ENCODE peak calls at places on chromosomes 6 and 20, in four cellular contexts. M is A549, S is K562, J is HepG2. N is an unnamed sample.

GRCh38 chr6:152118678-152119077 is 311.2 kb downstream of the ESR1 start:
- DNase-seq in M (peak; percentile 6), S (no peak), J (no peak), N (no peak)

GRCh38 chr20:25223179-25223661 is 24.7 kb upstream of the PYGB start:
- DNase-seq in M (peak; percentile 92), S (peak; percentile 42), J (peak; percentile 91), N (no peak)

GRCh38 chr20:36951977-36952738 is 650 bp upstream of the SAMHD1 start:
- DNase-seq in M (no peak), S (no peak), J (no peak), N (no peak)

GRCh38 chr20:23305098-23305497 is 45.5 kb upstream of the NXT1 start:
- DNase-seq in M (no peak), S (no peak), J (no peak), N (no peak)

GRCh38 chr6:98827295-98828159 is 6.8 kb upstream of the POU3F2 start:
- DNase-seq in M (no peak), S (no peak), J (no peak), N (peak; percentile 62)

GRCh38 chr6:145453376-145453775 is 281.9 kb downstream of the EPM2A start:
- DNase-seq in M (no peak), S (no peak), J (no peak), N (no peak)

GRCh38 chr20:4597215-4597614 is 124.5 kb upstream of the PRND start:
- DNase-seq in M (no peak), S (no peak), J (no peak), N (no peak)

GRCh38 chr6:13076575-13076974 is 251.8 kb downstream of the TBC1D7 start:
- DNase-seq in M (no peak), S (no peak), J (no peak), N (no peak)

GRCh38 chr6:140774080-140774505 is 1358.6 kb upstream of the GJE1 start:
- DNase-seq in M (no peak), S (no peak), J (no peak), N (no peak)

GRCh38 chr20:7585126-7585679 is 355.1 kb downstream of the HAO1 start:
- DNase-seq in M (no peak), S (no peak), J (peak; percentile 77), N (no peak)

GRCh38 chr6:86087954-86088353 is 445.3 kb upstream of the SYNCRIP start:
- DNase-seq in M (no peak), S (no peak), J (no peak), N (no peak)

GRCh38 chr6:20367716-20368485 is 33.8 kb upstream of the E2F3 start:
- DNase-seq in M (no peak), S (no peak), J (no peak), N (no peak)

GRCh38 chr20:41655966-41656685 is 37.9 kb upstream of the CHD6 start:
- DNase-seq in M (no peak), S (no peak), J (no peak), N (no peak)

GRCh38 chr6:64507661-64508060 is 872.1 kb downstream of the PHF3 start:
- DNase-seq in M (no peak), S (no peak), J (no peak), N (no peak)

GRCh38 chr6:44514085-44514484 is 126.6 kb downstream of the CDC5L start:
- DNase-seq in M (no peak), S (no peak), J (no peak), N (no peak)

GRCh38 chr6:125781307-125781868 is 9.4 kb upstream of the NCOA7 start:
- DNase-seq in M (peak; percentile 34), S (no peak), J (no peak), N (no peak)

GRCh38 chr20:36467076-36467999 is 74.0 kb upstream of the MYL9 start:
- DNase-seq in M (peak; percentile 65), S (no peak), J (no peak), N (no peak)

GRCh38 chr6:82608365-82608764 is 244.7 kb downstream of the TPBG start:
- DNase-seq in M (no peak), S (no peak), J (no peak), N (no peak)

GRCh38 chr20:41095110-41095969 is 42.0 kb upstream of the PLCG1 start:
- DNase-seq in M (peak; percentile 64), S (peak; percentile 68), J (peak; percentile 60), N (peak; percentile 56)

GRCh38 chr6:27133281-27134227 is 113.9 kb upstream of the PRSS16 start:
- DNase-seq in M (peak; percentile 76), S (no peak), J (peak; percentile 51), N (peak; percentile 74)

GRCh38 chr20:18032977-18033892 is 24.5 kb downstream of the OVOL2 start:
- DNase-seq in M (no peak), S (no peak), J (peak; percentile 89), N (no peak)

GRCh38 chr6:63352587-63353281 is 33.0 kb upstream of the LGSN start:
- DNase-seq in M (peak; percentile 57), S (no peak), J (peak; percentile 80), N (no peak)

GRCh38 chr20:17849901-17850673 is 118.5 kb downstream of the SNX5 start:
- DNase-seq in M (peak; percentile 63), S (no peak), J (peak; percentile 62), N (no peak)

GRCh38 chr6:15457903-15458530 is 204.8 kb downstream of the DTNBP1 start:
- DNase-seq in M (no peak), S (no peak), J (no peak), N (no peak)

GRCh38 chr20:63496404-63497120 is 2.3 kb downstream of the EEF1A2 start:
- DNase-seq in M (no peak), S (no peak), J (no peak), N (no peak)

GRCh38 chr6:137910843-137911456 is 43.9 kb downstream of the TNFAIP3 start:
- DNase-seq in M (no peak), S (no peak), J (no peak), N (no peak)

GRCh38 chr20:51424270-51425041 is 118.1 kb downstream of the NFATC2 start:
- DNase-seq in M (no peak), S (no peak), J (no peak), N (no peak)

GRCh38 chr6:159104163-159104885 is 59.5 kb upstream of the TAGAP start:
- DNase-seq in M (peak; percentile 30), S (peak; percentile 74), J (peak; percentile 23), N (peak; percentile 79)

GRCh38 chr6:56364482-56365313 is 117.3 kb upstream of the COL21A1 start:
- DNase-seq in M (no peak), S (no peak), J (no peak), N (no peak)

GRCh38 chr6:130937942-130938604 is 110.9 kb downstream of the SMLR1 start:
- DNase-seq in M (no peak), S (no peak), J (peak; percentile 90), N (no peak)

GRCh38 chr6:147615659-147616456 is 107.4 kb downstream of the SAMD5 start:
- DNase-seq in M (no peak), S (no peak), J (no peak), N (no peak)

GRCh38 chr20:20267685-20268429 is 100.0 kb upstream of the INSM1 start:
- DNase-seq in M (no peak), S (no peak), J (no peak), N (peak; percentile 44)

GRCh38 chr6:149830731-149831379 is 33.3 kb downstream of the LRP11 start:
- DNase-seq in M (no peak), S (no peak), J (no peak), N (no peak)

GRCh38 chr20:58667975-58668374 is 16.9 kb downstream of the STX16 start:
- DNase-seq in M (no peak), S (no peak), J (no peak), N (no peak)

GRCh38 chr6:12228447-12229146 is 61.6 kb upstream of the EDN1 start:
- DNase-seq in M (no peak), S (no peak), J (peak; percentile 58), N (no peak)

GRCh38 chr6:40997256-40997957 is 41.6 kb downstream of the UNC5CL start:
- DNase-seq in M (peak; percentile 86), S (peak; percentile 54), J (peak; percentile 95), N (peak; percentile 70)

GRCh38 chr20:37968726-37969401 is 64.4 kb downstream of the TTI1 start:
- DNase-seq in M (peak; percentile 13), S (no peak), J (no peak), N (no peak)

GRCh38 chr20:44773070-44773829 is 27.6 kb downstream of the KCNK15 start:
- DNase-seq in M (no peak), S (no peak), J (no peak), N (no peak)

GRCh38 chr6:112839525-112839961 is 492.4 kb downstream of the RFPL4B start:
- DNase-seq in M (no peak), S (no peak), J (no peak), N (no peak)

GRCh38 chr6:156057869-156058268 is 602.2 kb upstream of the NOX3 start:
- DNase-seq in M (no peak), S (no peak), J (no peak), N (no peak)

GRCh38 chr6:33904050-33904827 is 100.4 kb upstream of the MLN start:
- DNase-seq in M (no peak), S (peak; percentile 90), J (no peak), N (no peak)
- TF ChIP-seq NR3C1 in M (no peak), S (no peak), J (no peak), N (no peak)

DNA sequence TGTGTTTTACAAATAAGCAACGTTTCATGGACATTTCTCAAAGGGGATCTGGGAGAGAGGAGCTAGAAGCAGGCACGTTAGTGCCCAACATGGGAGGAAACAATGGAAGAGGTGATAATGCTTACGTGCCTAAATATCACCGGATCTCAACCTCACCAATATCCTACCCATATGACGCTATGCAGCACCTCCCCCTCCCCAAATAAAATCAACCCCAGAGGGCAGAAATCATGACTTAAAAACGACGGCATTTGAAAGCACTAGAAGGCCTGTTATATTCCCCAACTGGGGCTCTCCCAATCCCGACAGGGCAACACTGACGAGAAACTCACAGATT is 416 bp downstream of the HBS1L start:
- DNase-seq in M (peak; percentile 13), S (peak; percentile 36), J (peak; percentile 42), N (no peak)
- TF ChIP-seq NR3C1 in M (no peak), S (no peak), J (no peak), N (no peak)

GRCh38 chr6:79077680-79078056 is 386 bp downstream of the PHIP start:
- DNase-seq in M (no peak), S (peak; percentile 57), J (no peak), N (no peak)
- TF ChIP-seq NR3C1 in M (no peak), S (no peak), J (no peak), N (no peak)

GRCh38 chr6:3577517-3577916 is 120.7 kb upstream of the SLC22A23 start:
- DNase-seq in M (no peak), S (no peak), J (no peak), N (no peak)

GRCh38 chr6:3581469-3581868 is 124.6 kb upstream of the SLC22A23 start:
- DNase-seq in M (no peak), S (no peak), J (no peak), N (no peak)

GRCh38 chr6:3578981-3579380 is 122.1 kb upstream of the SLC22A23 start:
- DNase-seq in M (no peak), S (no peak), J (no peak), N (no peak)

GRCh38 chr6:3575701-3576100 is 118.9 kb upstream of the SLC22A23 start:
- DNase-seq in M (no peak), S (no peak), J (no peak), N (no peak)

DNA sequence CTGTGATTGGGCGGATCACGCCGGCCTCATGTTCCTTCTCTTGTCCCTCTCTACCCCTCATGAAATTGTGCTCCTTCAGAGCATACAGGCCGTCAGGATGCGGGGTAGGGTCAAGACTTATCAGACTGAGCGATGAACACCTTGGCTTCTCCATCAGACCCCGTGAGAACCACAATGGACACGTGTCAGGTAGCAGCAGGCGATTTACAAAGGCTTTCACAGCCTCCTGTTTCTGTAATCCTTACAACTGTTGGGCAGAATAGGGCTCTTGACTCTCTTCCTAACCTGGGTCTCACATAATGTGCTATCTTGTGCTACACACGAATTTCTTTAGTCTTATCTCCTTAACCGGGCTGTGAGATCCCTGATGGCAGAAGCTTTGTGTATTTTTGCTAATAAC is 122.8 kb upstream of the SLC22A23 start:
- DNase-seq in M (no peak), S (no peak), J (no peak), N (no peak)
- TF ChIP-seq NR3C1 in M (no peak), S (no peak), J (no peak), N (no peak)

N was measured in WTC11.